ENCODE peak calls at places on chromosomes 5 and 9, in six cellular contexts. T is EL, Y is COLO829, P is MCF 10A, W is brain microvascular endothelial cell, V is dorsolateral prefrontal cortex. G is an unnamed sample.

GRCh38 chr5:32261198-32261597 is 51.5 kb downstream of the MTMR12 start:
- DNase-seq in T (no peak), Y (no peak), P (no peak), W (no peak), V (no peak), G (no peak)

GRCh38 chr5:139391570-139392323 is 2.0 kb upstream of the MZB1 start:
- DNase-seq in T (peak), Y (peak), P (peak), W (no peak), V (no peak), G (peak)

GRCh38 chr5:135085936-135086235 is 51.9 kb upstream of the PITX1 start:
- DNase-seq in T (no peak), Y (no peak), P (no peak), W (no peak), V (no peak), G (no peak)

GRCh38 chr5:66306105-66306843 is 162.2 kb downstream of the SREK1 start:
- DNase-seq in T (peak), Y (peak), P (peak), W (peak), V (peak), G (peak)

GRCh38 chr9:123217148-123217585 is 51.2 kb downstream of the STRBP start:
- DNase-seq in T (peak), Y (no peak), P (peak), W (no peak), V (no peak), G (no peak)

GRCh38 chr5:87340716-87341115 is 72.0 kb downstream of the CCNH start:
- DNase-seq in T (no peak), Y (no peak), P (no peak), W (no peak), V (no peak), G (no peak)

GRCh38 chr5:178627259-178627598 is 379 bp upstream of the CLK4 start:
- DNase-seq in T (no peak), Y (no peak), P (no peak), W (no peak), V (no peak), G (no peak)

GRCh38 chr5:41412496-41412895 is 97.9 kb downstream of the PLCXD3 start:
- DNase-seq in T (no peak), Y (no peak), P (no peak), W (no peak), V (no peak), G (no peak)

GRCh38 chr9:109499631-109500120 is 1.6 kb upstream of the PTPN3 start:
- DNase-seq in T (peak), Y (peak), P (no peak), W (no peak), V (no peak), G (peak)

GRCh38 chr5:157387164-157387563 is 72.8 kb upstream of the NIPAL4 start:
- DNase-seq in T (no peak), Y (no peak), P (no peak), W (no peak), V (no peak), G (no peak)

GRCh38 chr5:110880413-110880812 is 141.6 kb downstream of the SLC25A46 start:
- DNase-seq in T (peak), Y (no peak), P (peak), W (peak), V (no peak), G (peak)

GRCh38 chr5:179549973-179550510 is 312 bp upstream of the RUFY1 start:
- DNase-seq in T (no peak), Y (no peak), P (no peak), W (peak), V (peak), G (no peak)

GRCh38 chr9:91234523-91234922 is 127.2 kb downstream of the AUH start:
- DNase-seq in T (no peak), Y (no peak), P (no peak), W (no peak), V (no peak), G (no peak)

GRCh38 chr5:132775439-132776076 is 1.5 kb downstream of the SEPTIN8 start:
- DNase-seq in T (no peak), Y (no peak), P (peak), W (no peak), V (no peak), G (no peak)

GRCh38 chr9:114413909-114414308 is 26.1 kb upstream of the AKNA start:
- DNase-seq in T (peak), Y (no peak), P (no peak), W (peak), V (no peak), G (no peak)

GRCh38 chr5:179791881-179792611 is 1.7 kb upstream of the LTC4S start:
- DNase-seq in T (no peak), Y (no peak), P (no peak), W (no peak), V (no peak), G (no peak)

GRCh38 chr9:133238272-133238850 is 29.3 kb upstream of the OBP2B start:
- DNase-seq in T (peak), Y (no peak), P (no peak), W (peak), V (no peak), G (peak)

GRCh38 chr9:78366827-78367226 is 69.9 kb downstream of the PSAT1 start:
- DNase-seq in T (no peak), Y (no peak), P (no peak), W (no peak), V (no peak), G (no peak)

GRCh38 chr5:149646564-149646963 is 65.3 kb downstream of the ARHGEF37 start:
- DNase-seq in T (no peak), Y (no peak), P (peak), W (peak), V (no peak), G (peak)

GRCh38 chr9:129996161-129996849 is 46.7 kb downstream of the FNBP1 start:
- DNase-seq in T (no peak), Y (no peak), P (peak), W (no peak), V (no peak), G (no peak)

GRCh38 chr9:136463578-136463977 is 19.3 kb downstream of the SEC16A start:
- DNase-seq in T (no peak), Y (no peak), P (no peak), W (no peak), V (no peak), G (no peak)

GRCh38 chr9:37621299-37621934 is 29.0 kb upstream of the TOMM5 start:
- DNase-seq in T (no peak), Y (no peak), P (no peak), W (no peak), V (no peak), G (no peak)

GRCh38 chr5:173420108-173420507 is 91.9 kb upstream of the STC2 start:
- DNase-seq in T (peak), Y (peak), P (no peak), W (no peak), V (peak), G (peak)

GRCh38 chr5:38780950-38781349 is 64.9 kb upstream of the OSMR start:
- DNase-seq in T (peak), Y (no peak), P (peak), W (peak), V (peak), G (peak)

GRCh38 chr9:88339322-88339721 is 48.9 kb upstream of the SPIN1 start:
- DNase-seq in T (no peak), Y (no peak), P (no peak), W (no peak), V (no peak), G (no peak)

GRCh38 chr5:77282337-77283027 is 72.0 kb downstream of the PDE8B start:
- DNase-seq in T (peak), Y (no peak), P (peak), W (peak), V (no peak), G (peak)

GRCh38 chr9:72809586-72809985 is 143.3 kb downstream of the ALDH1A1 start:
- DNase-seq in T (no peak), Y (no peak), P (no peak), W (no peak), V (no peak), G (no peak)

GRCh38 chr5:169695919-169696490 is 58.9 kb downstream of the DOCK2 start:
- DNase-seq in T (peak), Y (peak), P (peak), W (peak), V (no peak), G (peak)

GRCh38 chr5:156687514-156687913 is 162.6 kb upstream of the PPP1R2B start:
- DNase-seq in T (no peak), Y (no peak), P (no peak), W (no peak), V (no peak), G (no peak)

GRCh38 chr5:113378960-113379541 is 55.7 kb downstream of the TSSK1B start:
- DNase-seq in T (peak), Y (peak), P (peak), W (peak), V (peak), G (peak)

GRCh38 chr9:24738421-24738961 is 192.8 kb upstream of the IZUMO3 start:
- DNase-seq in T (no peak), Y (no peak), P (no peak), W (no peak), V (no peak), G (no peak)

GRCh38 chr9:117704024-117704575 is at the start of gene TLR4:
- DNase-seq in T (peak), Y (peak), P (peak), W (peak), V (peak), G (peak)

GRCh38 chr9:16100596-16101091 is 547.8 kb downstream of the CCDC171 start:
- DNase-seq in T (no peak), Y (no peak), P (no peak), W (peak), V (no peak), G (no peak)